ENCODE peak calls at places on chromosomes 7 and 10, in five cellular contexts. Y, R, K, L and M are unnamed samples.

GRCh38 chr10:78891741-78892140 is 177.0 kb upstream of the ZMIZ1 start:
- DNase-seq in L (no peak), Y (no peak), R (no peak), K (no peak), M (no peak)

GRCh38 chr10:95755511-95756004 is 405 bp upstream of the ENTPD1 start:
- DNase-seq in Y (peak), L (no peak), R (no peak), K (no peak), M (no peak)

GRCh38 chr7:155348806-155349205 is 51.1 kb downstream of the INSIG1 start:
- DNase-seq in L (no peak), K (no peak), R (no peak), Y (no peak), M (no peak)

GRCh38 chr10:131187886-131188285 is 123.6 kb downstream of the TCERG1L start:
- DNase-seq in L (no peak), Y (no peak), K (peak), R (no peak), M (no peak)

GRCh38 chr7:34928052-34928451 is 109.2 kb downstream of the DPY19L1 start:
- DNase-seq in Y (peak), L (peak), K (no peak), R (peak), M (no peak)

GRCh38 chr7:434891-435486 is 84.7 kb downstream of the PDGFA start:
- DNase-seq in K (no peak), L (no peak), R (no peak), Y (peak), M (no peak)

GRCh38 chr7:133691727-133692450 is 435.3 kb upstream of the LRGUK start:
- DNase-seq in K (no peak), Y (no peak), R (no peak), L (no peak), M (no peak)

GRCh38 chr7:6575246-6576023 is 1.8 kb upstream of the ZDHHC4 start:
- DNase-seq in K (no peak), L (no peak), R (no peak), Y (no peak), M (no peak)

GRCh38 chr7:51314726-51315125 is 1.9 kb downstream of the COBL start:
- DNase-seq in R (no peak), K (no peak), Y (no peak), L (no peak), M (no peak)